ENCODE peak calls at places on chromosome 6, in seven cellular contexts. One of them, this sample, is unnamed.

GRCh38 chr6:166556871-166557322 is 29.6 kb downstream of the RAMACL start:
- DNase-seq in neuronal stem cell: no peak
- DNase-seq in IMR-90: peak; percentile 65
- DNase-seq in mesenchymal stem cell: peak; percentile 37
- DNase-seq in H1: no peak
- DNase-seq in mesendoderm: no peak
- DNase-seq in trophoblast cell: peak; percentile 33
- DNase-seq in this sample: no peak

GRCh38 chr6:144215402-144215931 is 65.2 kb downstream of the STX11 start:
- DNase-seq in neuronal stem cell: no peak
- DNase-seq in IMR-90: no peak
- DNase-seq in mesenchymal stem cell: no peak
- DNase-seq in H1: no peak
- DNase-seq in mesendoderm: no peak
- DNase-seq in trophoblast cell: no peak
- DNase-seq in this sample: no peak

GRCh38 chr6:148818939-148819575 is 72.2 kb downstream of the UST start:
- DNase-seq in neuronal stem cell: peak; percentile 6
- DNase-seq in IMR-90: no peak
- DNase-seq in mesenchymal stem cell: peak; percentile 23
- DNase-seq in H1: peak; percentile 51
- DNase-seq in mesendoderm: peak; percentile 63
- DNase-seq in trophoblast cell: no peak
- DNase-seq in this sample: peak; percentile 66

GRCh38 chr6:138945354-138945753 is 42.7 kb downstream of the REPS1 start:
- DNase-seq in neuronal stem cell: no peak
- DNase-seq in IMR-90: no peak
- DNase-seq in mesenchymal stem cell: no peak
- DNase-seq in H1: no peak
- DNase-seq in mesendoderm: peak; percentile 65
- DNase-seq in trophoblast cell: no peak
- DNase-seq in this sample: peak; percentile 36

GRCh38 chr6:71203211-71203610 is 85.4 kb upstream of the OGFRL1 start:
- DNase-seq in neuronal stem cell: no peak
- DNase-seq in IMR-90: no peak
- DNase-seq in mesenchymal stem cell: no peak
- DNase-seq in H1: no peak
- DNase-seq in mesendoderm: no peak
- DNase-seq in trophoblast cell: no peak
- DNase-seq in this sample: no peak

GRCh38 chr6:30689022-30689865 is 1.5 kb downstream of the NRM start:
- DNase-seq in neuronal stem cell: no peak
- DNase-seq in IMR-90: no peak
- DNase-seq in mesenchymal stem cell: no peak
- DNase-seq in H1: no peak
- DNase-seq in mesendoderm: no peak
- DNase-seq in trophoblast cell: no peak
- DNase-seq in this sample: no peak

GRCh38 chr6:156848533-156848932 is 71.4 kb downstream of the ARID1B start:
- DNase-seq in neuronal stem cell: no peak
- DNase-seq in IMR-90: no peak
- DNase-seq in mesenchymal stem cell: peak; percentile 59
- DNase-seq in H1: no peak
- DNase-seq in mesendoderm: no peak
- DNase-seq in trophoblast cell: no peak
- DNase-seq in this sample: no peak

GRCh38 chr6:149897015-149897697 is 757 bp downstream of the RAET1E start:
- DNase-seq in neuronal stem cell: no peak
- DNase-seq in IMR-90: peak; percentile 92
- DNase-seq in mesenchymal stem cell: peak; percentile 74
- DNase-seq in H1: no peak
- DNase-seq in mesendoderm: no peak
- DNase-seq in trophoblast cell: no peak
- DNase-seq in this sample: no peak

GRCh38 chr6:14401181-14401745 is 283.7 kb downstream of the CD83 start:
- DNase-seq in neuronal stem cell: no peak
- DNase-seq in IMR-90: no peak
- DNase-seq in mesenchymal stem cell: no peak
- DNase-seq in H1: no peak
- DNase-seq in mesendoderm: no peak
- DNase-seq in trophoblast cell: peak; percentile 56
- DNase-seq in this sample: no peak

GRCh38 chr6:3419624-3420272 is 37.1 kb downstream of the SLC22A23 start:
- DNase-seq in neuronal stem cell: no peak
- DNase-seq in IMR-90: peak; percentile 76
- DNase-seq in mesenchymal stem cell: peak; percentile 43
- DNase-seq in H1: no peak
- DNase-seq in mesendoderm: peak; percentile 96
- DNase-seq in trophoblast cell: peak; percentile 87
- DNase-seq in this sample: no peak

GRCh38 chr6:42923656-42924055 is 5.6 kb upstream of the CNPY3 start:
- DNase-seq in neuronal stem cell: no peak
- DNase-seq in IMR-90: no peak
- DNase-seq in mesenchymal stem cell: peak; percentile 25
- DNase-seq in H1: no peak
- DNase-seq in mesendoderm: no peak
- DNase-seq in trophoblast cell: no peak
- DNase-seq in this sample: no peak

GRCh38 chr6:24933868-24934401 is 1.8 kb downstream of the RIPOR2 start:
- DNase-seq in neuronal stem cell: no peak
- DNase-seq in IMR-90: no peak
- DNase-seq in mesenchymal stem cell: no peak
- DNase-seq in H1: no peak
- DNase-seq in mesendoderm: peak; percentile 88
- DNase-seq in trophoblast cell: peak; percentile 52
- DNase-seq in this sample: peak; percentile 70

GRCh38 chr6:159378361-159378760 is 209.2 kb downstream of the FNDC1 start:
- DNase-seq in neuronal stem cell: no peak
- DNase-seq in IMR-90: no peak
- DNase-seq in mesenchymal stem cell: no peak
- DNase-seq in H1: no peak
- DNase-seq in mesendoderm: no peak
- DNase-seq in trophoblast cell: no peak
- DNase-seq in this sample: no peak

GRCh38 chr6:75947935-75948334 is 124.5 kb downstream of the IMPG1 start:
- DNase-seq in neuronal stem cell: no peak
- DNase-seq in IMR-90: no peak
- DNase-seq in mesenchymal stem cell: no peak
- DNase-seq in H1: no peak
- DNase-seq in mesendoderm: no peak
- DNase-seq in trophoblast cell: no peak
- DNase-seq in this sample: no peak

GRCh38 chr6:50850860-50851259 is 32.2 kb downstream of the TFAP2B start:
- DNase-seq in neuronal stem cell: no peak
- DNase-seq in IMR-90: no peak
- DNase-seq in mesenchymal stem cell: no peak
- DNase-seq in H1: no peak
- DNase-seq in mesendoderm: no peak
- DNase-seq in trophoblast cell: no peak
- DNase-seq in this sample: peak; percentile 43

GRCh38 chr6:161417712-161418457 is 144.0 kb upstream of the AGPAT4 start:
- DNase-seq in neuronal stem cell: no peak
- DNase-seq in IMR-90: peak; percentile 85
- DNase-seq in mesenchymal stem cell: peak; percentile 83
- DNase-seq in H1: no peak
- DNase-seq in mesendoderm: peak; percentile 78
- DNase-seq in trophoblast cell: no peak
- DNase-seq in this sample: no peak

GRCh38 chr6:12395898-12396297 is 105.7 kb downstream of the EDN1 start:
- DNase-seq in neuronal stem cell: no peak
- DNase-seq in IMR-90: no peak
- DNase-seq in mesenchymal stem cell: no peak
- DNase-seq in H1: no peak
- DNase-seq in mesendoderm: no peak
- DNase-seq in trophoblast cell: no peak
- DNase-seq in this sample: no peak

GRCh38 chr6:110828396-110828795 is 13.1 kb upstream of the CDK19 start:
- DNase-seq in neuronal stem cell: no peak
- DNase-seq in IMR-90: peak; percentile 55
- DNase-seq in mesenchymal stem cell: no peak
- DNase-seq in H1: no peak
- DNase-seq in mesendoderm: no peak
- DNase-seq in trophoblast cell: no peak
- DNase-seq in this sample: no peak

GRCh38 chr6:110826236-110827129 is 11.2 kb upstream of the CDK19 start:
- DNase-seq in neuronal stem cell: no peak
- DNase-seq in IMR-90: peak; percentile 22
- DNase-seq in mesenchymal stem cell: peak; percentile 45
- DNase-seq in H1: no peak
- DNase-seq in mesendoderm: peak; percentile 4
- DNase-seq in trophoblast cell: peak; percentile 37
- DNase-seq in this sample: no peak

DNA sequence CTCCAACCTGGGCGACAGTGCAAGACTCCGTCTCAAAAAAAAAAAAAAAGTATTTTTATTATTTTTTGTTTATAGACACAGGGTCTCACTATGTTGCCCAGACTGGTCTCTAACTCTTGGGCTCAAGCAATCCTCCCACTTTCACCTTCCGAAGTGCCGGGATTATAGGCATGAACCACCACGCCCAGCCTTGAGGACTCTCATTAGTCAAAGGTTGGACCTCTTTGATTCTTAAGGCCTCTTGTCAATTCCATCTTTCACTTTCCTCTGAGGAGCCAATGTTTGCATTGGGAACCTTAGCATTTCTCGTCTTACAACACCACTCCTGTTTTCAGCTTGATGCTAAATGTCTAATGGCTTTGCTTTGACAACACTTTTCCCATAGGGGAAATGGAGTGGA is 16.1 kb upstream of the CDK19 start:
- DNase-seq in neuronal stem cell: no peak
- DNase-seq in IMR-90: no peak
- DNase-seq in mesenchymal stem cell: no peak
- DNase-seq in H1: no peak
- DNase-seq in mesendoderm: no peak
- DNase-seq in trophoblast cell: no peak
- DNase-seq in this sample: no peak
- H4K8ac ChIP-seq in neuronal stem cell: no peak overlapping the region
- H4K8ac ChIP-seq in IMR-90: no peak overlapping the region
- H4K8ac ChIP-seq in mesenchymal stem cell: no peak overlapping the region
- H4K8ac ChIP-seq in H1: no peak overlapping the region
- H4K8ac ChIP-seq in mesendoderm: no peak overlapping the region
- H4K8ac ChIP-seq in trophoblast cell: no peak overlapping the region
- H4K8ac ChIP-seq in this sample: no peak overlapping the region

GRCh38 chr6:7672066-7673062 is 53.5 kb upstream of the BMP6 start:
- DNase-seq in neuronal stem cell: no peak
- DNase-seq in IMR-90: peak; percentile 13
- DNase-seq in mesenchymal stem cell: no peak
- DNase-seq in H1: no peak
- DNase-seq in mesendoderm: no peak
- DNase-seq in trophoblast cell: no peak
- DNase-seq in this sample: no peak

GRCh38 chr6:7674291-7674690 is 51.6 kb upstream of the BMP6 start:
- DNase-seq in neuronal stem cell: no peak
- DNase-seq in IMR-90: no peak
- DNase-seq in mesenchymal stem cell: no peak
- DNase-seq in H1: no peak
- DNase-seq in mesendoderm: no peak
- DNase-seq in trophoblast cell: no peak
- DNase-seq in this sample: no peak

GRCh38 chr6:7671581-7671980 is 54.3 kb upstream of the BMP6 start:
- DNase-seq in neuronal stem cell: no peak
- DNase-seq in IMR-90: peak; percentile 28
- DNase-seq in mesenchymal stem cell: peak; percentile 22
- DNase-seq in H1: no peak
- DNase-seq in mesendoderm: no peak
- DNase-seq in trophoblast cell: no peak
- DNase-seq in this sample: no peak

GRCh38 chr6:7671076-7671475 is 54.8 kb upstream of the BMP6 start:
- DNase-seq in neuronal stem cell: no peak
- DNase-seq in IMR-90: peak; percentile 63
- DNase-seq in mesenchymal stem cell: peak; percentile 58
- DNase-seq in H1: no peak
- DNase-seq in mesendoderm: no peak
- DNase-seq in trophoblast cell: no peak
- DNase-seq in this sample: no peak

GRCh38 chr6:7673063-7673536 is 52.8 kb upstream of the BMP6 start:
- DNase-seq in neuronal stem cell: peak; percentile 26
- DNase-seq in IMR-90: peak; percentile 5
- DNase-seq in mesenchymal stem cell: no peak
- DNase-seq in H1: peak; percentile 25
- DNase-seq in mesendoderm: peak; percentile 85
- DNase-seq in trophoblast cell: peak; percentile 44
- DNase-seq in this sample: peak; percentile 83
- H2BK120ac ChIP-seq in neuronal stem cell: no peak overlapping the region
- H2BK120ac ChIP-seq in IMR-90: no peak overlapping the region
- H2BK120ac ChIP-seq in mesenchymal stem cell: no peak overlapping the region
- H2BK120ac ChIP-seq in H1: no peak overlapping the region
- H2BK120ac ChIP-seq in mesendoderm: no peak overlapping the region
- H2BK120ac ChIP-seq in trophoblast cell: no peak overlapping the region
- H2BK120ac ChIP-seq in this sample: no peak overlapping the region

GRCh38 chr6:35524380-35525020 is 11.8 kb upstream of the TULP1 start:
- DNase-seq in neuronal stem cell: no peak
- DNase-seq in IMR-90: no peak
- DNase-seq in mesenchymal stem cell: no peak
- DNase-seq in H1: no peak
- DNase-seq in mesendoderm: no peak
- DNase-seq in trophoblast cell: peak; percentile 91
- DNase-seq in this sample: no peak

GRCh38 chr6:35519313-35520015 is 6.8 kb upstream of the TULP1 start:
- DNase-seq in neuronal stem cell: no peak
- DNase-seq in IMR-90: no peak
- DNase-seq in mesenchymal stem cell: no peak
- DNase-seq in H1: no peak
- DNase-seq in mesendoderm: no peak
- DNase-seq in trophoblast cell: peak; percentile 90
- DNase-seq in this sample: no peak

GRCh38 chr6:35518566-35519312 is 6.0 kb upstream of the TULP1 start:
- DNase-seq in neuronal stem cell: no peak
- DNase-seq in IMR-90: no peak
- DNase-seq in mesenchymal stem cell: no peak
- DNase-seq in H1: no peak
- DNase-seq in mesendoderm: no peak
- DNase-seq in trophoblast cell: peak; percentile 78
- DNase-seq in this sample: no peak

GRCh38 chr6:35521235-35521634 is 8.5 kb upstream of the TULP1 start:
- DNase-seq in neuronal stem cell: no peak
- DNase-seq in IMR-90: no peak
- DNase-seq in mesenchymal stem cell: no peak
- DNase-seq in H1: no peak
- DNase-seq in mesendoderm: no peak
- DNase-seq in trophoblast cell: no peak
- DNase-seq in this sample: no peak

GRCh38 chr6:35522660-35523658 is 10.3 kb upstream of the TULP1 start:
- DNase-seq in neuronal stem cell: peak; percentile 73
- DNase-seq in IMR-90: peak; percentile 50
- DNase-seq in mesenchymal stem cell: peak; percentile 64
- DNase-seq in H1: peak; percentile 53
- DNase-seq in mesendoderm: peak; percentile 76
- DNase-seq in trophoblast cell: peak; percentile 64
- DNase-seq in this sample: peak; percentile 84
- H4K8ac ChIP-seq in neuronal stem cell: no peak overlapping the region
- H4K8ac ChIP-seq in IMR-90: no peak overlapping the region
- H4K8ac ChIP-seq in mesenchymal stem cell: peak overlapping the region; percentile 89
- H4K8ac ChIP-seq in H1: no peak overlapping the region
- H4K8ac ChIP-seq in mesendoderm: no peak overlapping the region
- H4K8ac ChIP-seq in trophoblast cell: peak overlapping the region; percentile 71
- H4K8ac ChIP-seq in this sample: no peak overlapping the region

DNA sequence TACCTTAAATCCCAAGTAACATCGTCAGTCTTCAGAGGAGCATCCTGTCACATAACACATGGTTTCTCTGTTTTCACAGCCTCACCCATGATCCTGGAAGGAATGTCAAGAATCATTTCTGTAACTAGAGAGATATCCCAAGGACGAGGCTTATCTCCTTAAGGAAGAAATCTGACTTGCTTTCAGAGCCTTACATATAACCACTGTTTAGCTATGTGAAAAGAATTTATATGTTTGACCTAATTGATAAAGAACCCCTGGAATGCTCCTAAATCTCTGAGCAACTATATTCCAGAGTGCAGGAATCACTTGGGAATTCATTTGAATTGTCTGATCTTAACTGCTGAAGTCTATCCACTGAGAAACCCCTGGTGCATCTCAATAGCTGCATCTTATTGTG is 243.1 kb downstream of the ALDH8A1 start:
- DNase-seq in neuronal stem cell: no peak
- DNase-seq in IMR-90: peak; percentile 71
- DNase-seq in mesenchymal stem cell: no peak
- DNase-seq in H1: no peak
- DNase-seq in mesendoderm: peak; percentile 85
- DNase-seq in trophoblast cell: peak; percentile 36
- DNase-seq in this sample: no peak
- H2BK120ac ChIP-seq in neuronal stem cell: no peak overlapping the region
- H2BK120ac ChIP-seq in IMR-90: peak overlapping the region; percentile 78
- H2BK120ac ChIP-seq in mesenchymal stem cell: no peak overlapping the region
- H2BK120ac ChIP-seq in H1: no peak overlapping the region
- H2BK120ac ChIP-seq in mesendoderm: peak overlapping the region; percentile 51
- H2BK120ac ChIP-seq in trophoblast cell: no peak overlapping the region
- H2BK120ac ChIP-seq in this sample: peak overlapping the region; percentile 87

This sample was measured in H9.